ENCODE peak calls at places on chromosomes 4 and X, in seven cellular contexts. F is uterus, J is adrenal gland, G is body of pancreas, L is Caco-2, B is thoracic aorta, N is left ventricle myocardium inferior. Y is an unnamed sample.

GRCh38 chr4:153466637-153467153 is 535 bp downstream of the TMEM131L start:
- DNase-seq in F (peak; percentile 24), J (no peak), G (no peak), L (no peak), B (no peak), N (no peak), Y (no peak)

GRCh38 chrX:84175943-84176342 is 12.1 kb downstream of the RPS6KA6 start:
- DNase-seq in F (no peak), J (no peak), G (no peak), L (no peak), B (no peak), N (no peak), Y (no peak)

GRCh38 chrX:70960728-70961127 is 29.8 kb upstream of the SLC7A3 start:
- DNase-seq in F (no peak), J (no peak), G (no peak), L (no peak), B (no peak), N (no peak), Y (no peak)

GRCh38 chr4:43316813-43317212 is 424.3 kb downstream of the GRXCR1 start:
- DNase-seq in F (no peak), J (peak; percentile 8), G (no peak), L (no peak), B (no peak), N (no peak), Y (peak; percentile 33)

GRCh38 chrX:45668686-45669443 is 468.2 kb upstream of the DIPK2B start:
- DNase-seq in F (no peak), J (no peak), G (no peak), L (no peak), B (no peak), N (no peak), Y (peak; percentile 96)

GRCh38 chr4:128232719-128233118 is 54.9 kb downstream of the PGRMC2 start:
- DNase-seq in F (no peak), J (no peak), G (no peak), L (no peak), B (no peak), N (no peak), Y (no peak)

GRCh38 chr4:136241221-136241986 is 1290.9 kb downstream of the PCDH18 start:
- DNase-seq in F (no peak), J (no peak), G (no peak), L (no peak), B (no peak), N (no peak), Y (no peak)

GRCh38 chr4:86974481-86975050 is 39.8 kb downstream of the AFF1 start:
- DNase-seq in F (no peak), J (no peak), G (no peak), L (no peak), B (no peak), N (no peak), Y (no peak)

GRCh38 chrX:19883878-19884277 is 3.5 kb downstream of the SH3KBP1 start:
- DNase-seq in F (no peak), J (no peak), G (no peak), L (no peak), B (no peak), N (no peak), Y (no peak)

GRCh38 chrX:154815274-154815818 is 10.1 kb upstream of the MPP1 start:
- DNase-seq in F (no peak), J (no peak), G (no peak), L (no peak), B (no peak), N (no peak), Y (no peak)

GRCh38 chrX:148416931-148417330 is 83.5 kb upstream of the AFF2 start:
- DNase-seq in F (no peak), J (no peak), G (no peak), L (no peak), B (no peak), N (no peak), Y (no peak)

GRCh38 chr4:84582988-84583870 is at the start of gene CDS1:
- DNase-seq in F (no peak), J (peak; percentile 34), G (peak; percentile 60), L (peak; percentile 48), B (no peak), N (peak; percentile 14), Y (no peak)

GRCh38 chr4:60611762-60612496 is 588.2 kb upstream of the ADGRL3 start:
- DNase-seq in F (no peak), J (no peak), G (no peak), L (peak; percentile 87), B (no peak), N (no peak), Y (peak; percentile 49)

GRCh38 chr4:5747746-5748365 is 36.9 kb downstream of the EVC start:
- DNase-seq in F (peak; percentile 48), J (no peak), G (no peak), L (no peak), B (no peak), N (no peak), Y (peak; percentile 98)

GRCh38 chrX:275476-275966 is 5.7 kb upstream of the PLCXD1 start:
- DNase-seq in F (no peak), J (no peak), G (no peak), L (no peak), B (no peak), N (no peak), Y (no peak)

GRCh38 chrX:133921764-133922389 is 63.5 kb downstream of the GPC3 start:
- DNase-seq in F (no peak), J (peak; percentile 15), G (peak; percentile 57), L (peak; percentile 59), B (no peak), N (peak; percentile 14), Y (peak; percentile 44)

GRCh38 chr4:3321295-3321889 is 28.6 kb downstream of the RGS12 start:
- DNase-seq in F (no peak), J (peak; percentile 63), G (peak; percentile 23), L (no peak), B (no peak), N (peak; percentile 54), Y (peak; percentile 60)

GRCh38 chr4:161555689-161556660 is 607.8 kb downstream of the FSTL5 start:
- DNase-seq in F (no peak), J (no peak), G (no peak), L (no peak), B (no peak), N (no peak), Y (peak; percentile 67)

GRCh38 chr4:125389713-125390112 is 75.0 kb downstream of the FAT4 start:
- DNase-seq in F (no peak), J (no peak), G (no peak), L (no peak), B (no peak), N (no peak), Y (peak; percentile 87)

DNA sequence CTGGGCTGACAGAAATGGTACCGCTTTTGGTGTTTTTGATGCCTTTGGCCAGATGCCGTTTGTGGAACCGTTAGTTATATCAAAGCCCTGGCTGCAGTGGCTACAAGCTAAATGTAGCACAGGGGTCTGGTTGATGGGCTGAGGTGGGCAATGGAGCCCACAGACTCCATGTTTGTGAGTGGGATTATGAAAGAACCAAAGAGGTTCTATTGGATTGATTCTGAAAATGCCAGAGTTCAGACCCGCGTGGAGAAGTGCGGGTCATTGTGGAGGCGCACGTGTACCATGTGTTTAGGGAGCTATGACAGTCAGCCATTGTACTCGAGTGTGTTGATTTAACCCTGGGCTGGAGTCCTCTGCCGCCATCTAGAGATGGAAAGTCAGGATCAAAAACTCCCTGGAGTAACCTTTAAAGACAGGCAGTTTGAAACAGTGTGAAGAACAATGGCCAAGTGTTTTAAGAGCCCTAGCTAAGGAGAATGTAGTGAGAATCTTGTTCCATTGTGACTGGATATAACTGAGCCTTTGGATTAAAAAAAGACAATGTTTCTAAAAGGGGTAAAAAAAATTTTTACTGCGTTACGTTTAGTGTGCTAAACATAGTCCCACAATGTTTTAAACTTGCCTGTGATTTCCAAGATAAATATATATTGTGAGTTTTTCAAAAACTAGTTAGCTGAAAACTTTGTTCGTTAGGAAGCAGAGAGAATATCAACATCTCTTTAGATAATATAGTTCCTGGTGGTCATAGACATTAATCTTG is 12.7 kb downstream of the ART3 start:
- DNase-seq in F (no peak), J (peak; percentile 73), G (peak; percentile 77), L (peak; percentile 67), B (no peak), N (peak; percentile 20), Y (peak; percentile 34)
- TF ChIP-seq CTCF in F (no peak), J (peak; percentile 56), G (peak; percentile 68), L (peak; percentile 40), B (peak; percentile 13), N (peak; percentile 69), Y (peak; percentile 60)

DNA sequence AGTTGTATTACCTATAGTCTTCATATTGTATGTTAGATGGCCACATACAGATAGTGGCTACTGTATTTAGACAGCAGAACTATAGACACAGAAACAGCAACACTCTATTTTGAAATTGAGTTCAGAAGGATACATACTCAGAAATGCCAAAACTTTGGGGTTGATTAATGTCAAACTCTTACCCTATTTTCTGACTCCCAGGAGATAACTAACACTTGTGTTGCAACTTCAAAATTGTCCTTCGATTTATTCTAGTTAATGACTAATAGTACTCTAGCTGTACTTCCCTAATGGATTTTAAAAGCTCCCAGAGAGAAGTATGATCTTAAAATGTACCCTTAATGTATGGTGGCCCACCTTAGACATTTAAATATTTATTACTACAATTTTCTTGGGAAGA is 229.9 kb upstream of the UGT8 start:
- DNase-seq in F (no peak), J (no peak), G (no peak), L (no peak), B (no peak), N (no peak), Y (peak; percentile 28)
- H3K4me3 ChIP-seq in F (no peak overlapping the region), J (no peak overlapping the region), G (no peak overlapping the region), L (no peak overlapping the region), B (no peak overlapping the region), N (no peak overlapping the region), Y (no peak overlapping the region)

DNA sequence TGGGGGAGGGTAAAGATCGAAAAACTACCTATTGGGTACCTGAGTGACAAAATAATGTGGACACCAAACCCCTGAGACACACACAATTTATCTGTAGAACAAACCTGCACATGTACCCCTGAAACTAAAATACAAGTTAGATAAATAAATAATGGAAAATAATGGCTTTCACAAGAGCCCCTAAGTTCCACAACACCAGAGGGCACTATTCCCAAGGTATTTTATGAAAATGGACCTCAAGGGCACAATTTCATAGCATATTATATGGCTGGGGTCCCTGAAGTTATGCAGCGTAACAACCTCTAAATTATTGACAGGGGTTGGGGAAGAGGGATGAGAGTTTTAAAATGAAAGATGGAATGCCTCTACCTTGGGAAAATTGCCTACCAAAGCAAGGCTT is 81.3 kb upstream of the TMEM33 start:
- DNase-seq in F (no peak), J (peak; percentile 11), G (no peak), L (no peak), B (no peak), N (no peak), Y (no peak)
- TF ChIP-seq CTCF in F (no peak), J (peak; percentile 36), G (no peak), L (no peak), B (no peak), N (no peak), Y (no peak)

GRCh38 chrX:46757593-46757992 is 1.3 kb downstream of the SLC9A7 start:
- DNase-seq in F (no peak), J (no peak), G (no peak), L (no peak), B (no peak), N (no peak), Y (peak; percentile 13)

GRCh38 chrX:46757052-46757451 is 1.9 kb downstream of the SLC9A7 start:
- DNase-seq in F (no peak), J (no peak), G (no peak), L (no peak), B (no peak), N (no peak), Y (no peak)

GRCh38 chrX:46750829-46751228 is 8.1 kb downstream of the SLC9A7 start:
- DNase-seq in F (no peak), J (peak; percentile 32), G (peak; percentile 27), L (no peak), B (no peak), N (no peak), Y (peak; percentile 28)

GRCh38 chrX:46755656-46756055 is 3.3 kb downstream of the SLC9A7 start:
- DNase-seq in F (no peak), J (no peak), G (no peak), L (no peak), B (no peak), N (no peak), Y (no peak)

GRCh38 chrX:46754450-46755075 is 4.4 kb downstream of the SLC9A7 start:
- DNase-seq in F (no peak), J (no peak), G (no peak), L (no peak), B (no peak), N (no peak), Y (no peak)
- H3K4me3 ChIP-seq in F (no peak overlapping the region), J (no peak overlapping the region), G (no peak overlapping the region), L (no peak overlapping the region), B (no peak overlapping the region), N (no peak overlapping the region), Y (no peak overlapping the region)